ENCODE peak calls at places on chromosomes 11 and 22, in five cellular contexts. One of them, this sample, is unnamed. For H3K36me3 and H3K4me1, the result is how much of the 10 kb centered on the place peaks cover.

GRCh38 chr11:134034496-134035381 is 34.1 kb upstream of the JAM3 start:
- DNase-seq in mammary epithelial cell: peak
- DNase-seq in neural progenitor cell: no peak
- DNase-seq in HCT116: no peak
- DNase-seq in fibroblast of lung: no peak
- DNase-seq in this sample: peak

GRCh38 chr11:2831826-2832717 is 53.5 kb downstream of the CDKN1C start:
- DNase-seq in HCT116: no peak
- DNase-seq in fibroblast of lung: no peak
- DNase-seq in neural progenitor cell: no peak
- DNase-seq in mammary epithelial cell: no peak
- DNase-seq in this sample: no peak

GRCh38 chr11:61569701-61570100 is 11.2 kb downstream of the SYT7 start:
- DNase-seq in neural progenitor cell: no peak
- DNase-seq in fibroblast of lung: no peak
- DNase-seq in HCT116: no peak
- DNase-seq in mammary epithelial cell: no peak
- DNase-seq in this sample: no peak

GRCh38 chr11:108239076-108239475 is 16.2 kb downstream of the ATM start:
- DNase-seq in mammary epithelial cell: no peak
- DNase-seq in HCT116: no peak
- DNase-seq in fibroblast of lung: no peak
- DNase-seq in neural progenitor cell: no peak
- DNase-seq in this sample: no peak

GRCh38 chr11:103537904-103538502 is 428.8 kb downstream of the DYNC2H1 start:
- DNase-seq in fibroblast of lung: peak
- DNase-seq in neural progenitor cell: peak
- DNase-seq in mammary epithelial cell: peak
- DNase-seq in HCT116: peak
- DNase-seq in this sample: peak

GRCh38 chr11:122195790-122196189 is 79.8 kb upstream of the BLID start:
- DNase-seq in neural progenitor cell: no peak
- DNase-seq in HCT116: no peak
- DNase-seq in fibroblast of lung: no peak
- DNase-seq in mammary epithelial cell: no peak
- DNase-seq in this sample: no peak

GRCh38 chr11:130606781-130607511 is 158.5 kb downstream of the ADAMTS15 start:
- DNase-seq in neural progenitor cell: no peak
- DNase-seq in fibroblast of lung: peak
- DNase-seq in HCT116: no peak
- DNase-seq in mammary epithelial cell: no peak
- DNase-seq in this sample: peak

GRCh38 chr11:114083256-114084252 is 24.0 kb downstream of the ZBTB16 start:
- DNase-seq in HCT116: no peak
- DNase-seq in neural progenitor cell: no peak
- DNase-seq in mammary epithelial cell: no peak
- DNase-seq in fibroblast of lung: no peak
- DNase-seq in this sample: no peak

GRCh38 chr11:46271875-46272815 is 5.3 kb upstream of the CREB3L1 start:
- DNase-seq in HCT116: no peak
- DNase-seq in fibroblast of lung: no peak
- DNase-seq in neural progenitor cell: no peak
- DNase-seq in mammary epithelial cell: no peak
- DNase-seq in this sample: no peak

GRCh38 chr22:36386351-36386899 is 1.3 kb downstream of the MYH9 start:
- DNase-seq in mammary epithelial cell: no peak
- DNase-seq in neural progenitor cell: peak
- DNase-seq in fibroblast of lung: no peak
- DNase-seq in HCT116: no peak
- DNase-seq in this sample: peak

GRCh38 chr11:29159552-29160465 is 857.0 kb downstream of the KCNA4 start:
- DNase-seq in mammary epithelial cell: peak
- DNase-seq in fibroblast of lung: peak
- DNase-seq in HCT116: peak
- DNase-seq in neural progenitor cell: peak
- DNase-seq in this sample: peak

GRCh38 chr11:124837491-124837856 is 27.8 kb upstream of the ROBO3 start:
- DNase-seq in HCT116: peak
- DNase-seq in neural progenitor cell: peak
- DNase-seq in mammary epithelial cell: peak
- DNase-seq in fibroblast of lung: peak
- DNase-seq in this sample: peak

GRCh38 chr22:37546436-37547248 is 13.6 kb upstream of the CDC42EP1 start:
- DNase-seq in neural progenitor cell: peak
- DNase-seq in fibroblast of lung: peak
- DNase-seq in mammary epithelial cell: no peak
- DNase-seq in HCT116: no peak
- DNase-seq in this sample: peak

GRCh38 chr11:70526116-70527045 is 128.1 kb downstream of the CTTN start:
- DNase-seq in neural progenitor cell: no peak
- DNase-seq in HCT116: no peak
- DNase-seq in mammary epithelial cell: no peak
- DNase-seq in fibroblast of lung: no peak
- DNase-seq in this sample: no peak

GRCh38 chr11:124517314-124517713 is 26.1 kb downstream of the OR8B12 start:
- DNase-seq in mammary epithelial cell: no peak
- DNase-seq in HCT116: no peak
- DNase-seq in fibroblast of lung: no peak
- DNase-seq in neural progenitor cell: no peak
- DNase-seq in this sample: no peak

GRCh38 chr11:122441702-122442092 is 213.8 kb upstream of the UBASH3B start:
- DNase-seq in neural progenitor cell: no peak
- DNase-seq in fibroblast of lung: peak
- DNase-seq in HCT116: no peak
- DNase-seq in mammary epithelial cell: no peak
- DNase-seq in this sample: peak

GRCh38 chr22:44535362-44536095 is 37.5 kb upstream of the RTL6 start:
- DNase-seq in neural progenitor cell: no peak
- DNase-seq in fibroblast of lung: no peak
- DNase-seq in mammary epithelial cell: no peak
- DNase-seq in HCT116: no peak
- DNase-seq in this sample: no peak

GRCh38 chr11:17273668-17274321 is 2.7 kb upstream of the NUCB2 start:
- DNase-seq in HCT116: no peak
- DNase-seq in neural progenitor cell: no peak
- DNase-seq in mammary epithelial cell: no peak
- DNase-seq in fibroblast of lung: no peak
- DNase-seq in this sample: peak

GRCh38 chr11:18395735-18396504 is 1.6 kb downstream of the LDHA start:
- DNase-seq in fibroblast of lung: peak
- DNase-seq in neural progenitor cell: peak
- DNase-seq in HCT116: peak
- DNase-seq in mammary epithelial cell: peak
- DNase-seq in this sample: peak

GRCh38 chr11:43789700-43790443 is 90.8 kb upstream of the ALKBH3 start:
- DNase-seq in mammary epithelial cell: peak
- DNase-seq in HCT116: peak
- DNase-seq in neural progenitor cell: no peak
- DNase-seq in fibroblast of lung: peak
- DNase-seq in this sample: peak

GRCh38 chr22:44336962-44337657 is 24.4 kb upstream of the SHISAL1 start:
- DNase-seq in HCT116: no peak
- DNase-seq in fibroblast of lung: no peak
- DNase-seq in mammary epithelial cell: no peak
- DNase-seq in neural progenitor cell: peak
- DNase-seq in this sample: no peak

GRCh38 chr11:58621586-58622262 is 741 bp upstream of the CNTF start:
- DNase-seq in neural progenitor cell: no peak
- DNase-seq in mammary epithelial cell: peak
- DNase-seq in HCT116: no peak
- DNase-seq in fibroblast of lung: no peak
- DNase-seq in this sample: no peak

GRCh38 chr22:49770454-49771265 is 57.0 kb downstream of the BRD1 start:
- DNase-seq in fibroblast of lung: no peak
- DNase-seq in HCT116: no peak
- DNase-seq in mammary epithelial cell: no peak
- DNase-seq in neural progenitor cell: no peak
- DNase-seq in this sample: no peak

GRCh38 chr11:38952698-38953097 is 2354.7 kb upstream of the RAG2 start:
- DNase-seq in mammary epithelial cell: peak
- DNase-seq in fibroblast of lung: no peak
- DNase-seq in HCT116: no peak
- DNase-seq in neural progenitor cell: no peak
- DNase-seq in this sample: no peak

GRCh38 chr11:122234257-122234656 is 118.2 kb upstream of the BLID start:
- DNase-seq in mammary epithelial cell: no peak
- DNase-seq in fibroblast of lung: no peak
- DNase-seq in neural progenitor cell: no peak
- DNase-seq in HCT116: no peak
- DNase-seq in this sample: no peak

GRCh38 chr11:12316432-12316831 is 60.9 kb upstream of the PARVA start:
- DNase-seq in neural progenitor cell: no peak
- DNase-seq in HCT116: no peak
- DNase-seq in fibroblast of lung: no peak
- DNase-seq in mammary epithelial cell: no peak
- DNase-seq in this sample: no peak

GRCh38 chr11:79092791-79093313 is 348.0 kb downstream of the TENM4 start:
- DNase-seq in mammary epithelial cell: peak
- DNase-seq in HCT116: peak
- DNase-seq in neural progenitor cell: no peak
- DNase-seq in fibroblast of lung: peak
- DNase-seq in this sample: peak

GRCh38 chr11:116835042-116835772 is 2.2 kb downstream of the APOA1 start:
- DNase-seq in HCT116: no peak
- DNase-seq in fibroblast of lung: no peak
- DNase-seq in neural progenitor cell: no peak
- DNase-seq in mammary epithelial cell: no peak
- DNase-seq in this sample: no peak

GRCh38 chr22:29041408-29041807 is 20.2 kb downstream of the C22orf31 start:
- DNase-seq in mammary epithelial cell: peak
- DNase-seq in neural progenitor cell: no peak
- DNase-seq in HCT116: no peak
- DNase-seq in fibroblast of lung: peak
- DNase-seq in this sample: peak

GRCh38 chr11:68682531-68682931 is 1.8 kb upstream of the GAL start:
- DNase-seq in HCT116: no peak
- DNase-seq in fibroblast of lung: no peak
- DNase-seq in neural progenitor cell: no peak
- DNase-seq in mammary epithelial cell: no peak
- DNase-seq in this sample: peak

GRCh38 chr22:37412445-37413250 is 14.6 kb downstream of the ELFN2 start:
- DNase-seq in mammary epithelial cell: no peak
- DNase-seq in fibroblast of lung: no peak
- DNase-seq in neural progenitor cell: no peak
- DNase-seq in HCT116: no peak
- DNase-seq in this sample: no peak

GRCh38 chr22:24338701-24339451 is 68.2 kb downstream of the SPECC1L start:
- DNase-seq in mammary epithelial cell: peak
- DNase-seq in neural progenitor cell: peak
- DNase-seq in fibroblast of lung: no peak
- DNase-seq in HCT116: no peak
- DNase-seq in this sample: peak

GRCh38 chr11:95516786-95517185 is 272.8 kb downstream of the FAM76B start:
- DNase-seq in HCT116: no peak
- DNase-seq in neural progenitor cell: no peak
- DNase-seq in fibroblast of lung: peak
- DNase-seq in mammary epithelial cell: peak
- DNase-seq in this sample: peak

GRCh38 chr11:2807276-2807681 is 78.3 kb downstream of the CDKN1C start:
- DNase-seq in neural progenitor cell: no peak
- DNase-seq in HCT116: no peak
- DNase-seq in mammary epithelial cell: no peak
- DNase-seq in fibroblast of lung: peak
- DNase-seq in this sample: no peak

GRCh38 chr22:27998511-27999410 is 79.7 kb upstream of the PITPNB start:
- DNase-seq in mammary epithelial cell: no peak
- DNase-seq in neural progenitor cell: no peak
- DNase-seq in fibroblast of lung: no peak
- DNase-seq in HCT116: no peak
- DNase-seq in this sample: no peak

GRCh38 chr22:42459273-42460040 is 27.3 kb upstream of the NFAM1 start:
- DNase-seq in neural progenitor cell: no peak
- DNase-seq in fibroblast of lung: no peak
- DNase-seq in HCT116: no peak
- DNase-seq in mammary epithelial cell: no peak
- DNase-seq in this sample: no peak

DNA sequence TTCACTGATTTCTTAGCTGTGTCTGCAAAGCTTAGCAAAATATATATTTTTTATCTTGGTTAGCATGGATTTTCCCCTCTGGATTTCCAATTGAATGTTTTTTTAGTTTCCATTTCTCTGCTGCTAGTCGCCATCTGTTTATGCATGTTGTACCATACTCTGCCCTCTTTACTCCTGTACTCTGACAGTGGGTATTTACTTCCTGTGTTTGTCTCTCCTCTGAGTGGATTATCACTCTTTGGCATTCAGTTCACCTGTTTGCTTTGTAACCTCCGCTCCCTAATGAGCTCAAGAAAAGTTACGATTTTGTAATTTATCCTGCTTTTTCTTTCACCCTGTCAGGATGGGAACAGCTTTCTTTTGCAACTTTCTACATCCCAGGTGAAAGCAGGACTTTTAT is 59.1 kb downstream of the PDHX start:
- DNase-seq in mammary epithelial cell: no peak
- DNase-seq in neural progenitor cell: no peak
- DNase-seq in fibroblast of lung: no peak
- DNase-seq in HCT116: no peak
- DNase-seq in this sample: no peak
- H3K36me3 ChIP-seq in mammary epithelial cell: under half
- H3K36me3 ChIP-seq in neural progenitor cell: under half
- H3K36me3 ChIP-seq in fibroblast of lung: under half
- H3K36me3 ChIP-seq in HCT116: under half
- H3K36me3 ChIP-seq in this sample: under half

GRCh38 chr11:326842-327580 is 6.4 kb upstream of the IFITM3 start:
- DNase-seq in mammary epithelial cell: no peak
- DNase-seq in neural progenitor cell: no peak
- DNase-seq in fibroblast of lung: peak
- DNase-seq in HCT116: no peak
- DNase-seq in this sample: peak
- H3K4me1 ChIP-seq in mammary epithelial cell: under half
- H3K4me1 ChIP-seq in neural progenitor cell: under half
- H3K4me1 ChIP-seq in fibroblast of lung: under half
- H3K4me1 ChIP-seq in HCT116: under half
- H3K4me1 ChIP-seq in this sample: under half

GRCh38 chr11:67674442-67674871 is at the start of gene ALDH3B2:
- DNase-seq in fibroblast of lung: no peak
- DNase-seq in mammary epithelial cell: peak
- DNase-seq in HCT116: no peak
- DNase-seq in neural progenitor cell: no peak
- DNase-seq in this sample: no peak
- TF ChIP-seq EZH2 in fibroblast of lung: no peak
- TF ChIP-seq EZH2 in mammary epithelial cell: no peak
- TF ChIP-seq EZH2 in HCT116: no peak
- TF ChIP-seq EZH2 in neural progenitor cell: no peak
- TF ChIP-seq EZH2 in this sample: no peak

GRCh38 chr11:8698917-8699441 is 16.4 kb downstream of the RPL27A start:
- DNase-seq in fibroblast of lung: no peak
- DNase-seq in HCT116: no peak
- DNase-seq in mammary epithelial cell: no peak
- DNase-seq in neural progenitor cell: peak
- DNase-seq in this sample: no peak
- H3K36me3 ChIP-seq in fibroblast of lung: under half
- H3K36me3 ChIP-seq in HCT116: under half
- H3K36me3 ChIP-seq in mammary epithelial cell: under half
- H3K36me3 ChIP-seq in neural progenitor cell: under half
- H3K36me3 ChIP-seq in this sample: under half

GRCh38 chr11:111635706-111636045 is 33.4 kb downstream of the SIK2 start:
- DNase-seq in fibroblast of lung: peak
- DNase-seq in neural progenitor cell: no peak
- DNase-seq in HCT116: no peak
- DNase-seq in mammary epithelial cell: no peak
- DNase-seq in this sample: peak
- H3K4me1 ChIP-seq in fibroblast of lung: under half
- H3K4me1 ChIP-seq in neural progenitor cell: half or more
- H3K4me1 ChIP-seq in HCT116: under half
- H3K4me1 ChIP-seq in mammary epithelial cell: half or more
- H3K4me1 ChIP-seq in this sample: half or more

This sample was measured in GM23248.